ENCODE peak calls at places on chromosome 14, in six cellular contexts. U is activated CD8-positive, alpha-beta memory T cell treated with anti-CD3 and anti-CD28 coated beads, Interleukin-2, amount 50 U/mL, for 48 hours; N is stimulated activated CD4-positive, alpha-beta T cell treated with anti-CD3 and anti-CD28 coated beads, Interleukin-12 subunit alpha, Interleukin-12 subunit beta, amount 100 ng/mL, for 4 hours; O is choroid plexus epithelial cell; K is foreskin fibroblast; A is CD4-positive, alpha-beta T cell. Z is an unnamed sample.
A peak's percentile ranks its signal among the peaks of the same experiment; 100 is the strongest.

GRCh38 chr14:69045857-69046351 is 66.8 kb upstream of the ACTN1 start:
- DNase-seq in O (peak; percentile 95), U (no peak), A (no peak), K (peak; percentile 58), N (no peak), Z (peak; percentile 23)

GRCh38 chr14:82667501-82667900 is 1133.8 kb upstream of the SEL1L start:
- DNase-seq in N (no peak), U (no peak), K (peak; percentile 23), O (no peak), A (no peak), Z (no peak)

GRCh38 chr14:95272057-95272456 is 47.7 kb downstream of the CLMN start:
- DNase-seq in U (peak; percentile 26), N (no peak), O (no peak), K (no peak), A (no peak), Z (no peak)

GRCh38 chr14:38951451-38951850 is 151.6 kb downstream of the SEC23A start:
- DNase-seq in O (peak; percentile 64), U (no peak), A (no peak), K (peak; percentile 57), N (no peak), Z (no peak)

GRCh38 chr14:52790756-52791203 is 627 bp downstream of the GNPNAT1 start:
- DNase-seq in O (no peak), A (no peak), K (no peak), N (no peak), U (no peak), Z (no peak)

GRCh38 chr14:100903672-100904185 is at the start of gene RTL1:
- DNase-seq in N (no peak), U (peak; percentile 28), A (no peak), O (no peak), K (no peak), Z (no peak)

GRCh38 chr14:77076118-77076631 is 21.9 kb upstream of the CIPC start:
- DNase-seq in U (no peak), N (no peak), K (peak; percentile 76), A (no peak), O (peak; percentile 73), Z (peak; percentile 49)

GRCh38 chr14:51889851-51890250 is 29.4 kb downstream of the GNG2 start:
- DNase-seq in A (no peak), O (peak; percentile 13), K (no peak), U (no peak), N (no peak), Z (no peak)

GRCh38 chr14:20613094-20614037 is 22.2 kb upstream of the RNASE12 start:
- DNase-seq in U (peak; percentile 93), N (peak; percentile 82), K (peak; percentile 98), O (peak; percentile 98), A (peak; percentile 77), Z (peak; percentile 98)

GRCh38 chr14:93929657-93930056 is 2.5 kb downstream of the FAM181A start:
- DNase-seq in A (no peak), O (no peak), U (no peak), N (no peak), K (no peak), Z (no peak)

GRCh38 chr14:59343585-59343984 is 121.6 kb downstream of the GPR135 start:
- DNase-seq in K (no peak), A (no peak), N (no peak), U (no peak), O (no peak), Z (no peak)

GRCh38 chr14:99688629-99689028 is 4.5 kb downstream of the CYP46A1 start:
- DNase-seq in K (no peak), N (no peak), O (no peak), A (no peak), U (peak; percentile 38), Z (no peak)

GRCh38 chr14:20604291-20604690 is 13.1 kb upstream of the RNASE12 start:
- DNase-seq in A (no peak), K (no peak), N (no peak), O (no peak), U (no peak), Z (no peak)

GRCh38 chr14:69692542-69693053 is 74.3 kb upstream of the SRSF5 start:
- DNase-seq in O (no peak), N (no peak), K (no peak), U (no peak), A (no peak), Z (peak; percentile 87)

GRCh38 chr14:74882103-74882920 is 596 bp downstream of the DLST start:
- DNase-seq in A (peak; percentile 39), U (peak; percentile 78), N (peak; percentile 43), K (peak; percentile 78), O (peak; percentile 75), Z (no peak)

GRCh38 chr14:52327374-52328226 is 13.5 kb downstream of the PTGER2 start:
- DNase-seq in O (peak; percentile 63), A (no peak), N (no peak), K (peak; percentile 51), U (no peak), Z (no peak)

GRCh38 chr14:54169254-54169924 is 212.8 kb upstream of the BMP4 start:
- DNase-seq in A (no peak), N (no peak), O (no peak), K (peak; percentile 86), U (no peak), Z (no peak)

GRCh38 chr14:53035336-53035735 is 84.5 kb upstream of the FERMT2 start:
- DNase-seq in K (no peak), O (no peak), A (no peak), N (no peak), U (no peak), Z (no peak)

GRCh38 chr14:76539130-76539529 is 163.2 kb downstream of the ESRRB start:
- DNase-seq in K (no peak), O (no peak), A (no peak), U (no peak), N (no peak), Z (no peak)

GRCh38 chr14:51643137-51643536 is 8.6 kb upstream of the FRMD6 start:
- DNase-seq in K (peak; percentile 85), U (no peak), N (no peak), A (no peak), O (peak; percentile 55), Z (no peak)

GRCh38 chr14:33163109-33163508 is 224.4 kb downstream of the NPAS3 start:
- DNase-seq in K (no peak), N (no peak), A (no peak), O (no peak), U (no peak), Z (no peak)